ENCODE peak calls at places on chromosomes 3 and 15, in four cellular contexts. Z is CD14-positive monocyte; C is activated CD4-positive, alpha-beta T cell treated with anti-CD3 and anti-CD28 coated beads for 48 hours; J is thoracic aorta. Y is an unnamed sample.

GRCh38 chr3:104612218-104612617 is 754.5 kb upstream of the ALCAM start:
- DNase-seq in C (no peak), J (no peak), Z (no peak), Y (peak; percentile 12)

GRCh38 chr3:36729204-36730056 is 34.9 kb downstream of the DCLK3 start:
- DNase-seq in C (no peak), Z (no peak), J (no peak), Y (peak; percentile 1)

GRCh38 chr3:45776611-45777010 is 19.7 kb downstream of the SLC6A20 start:
- DNase-seq in Z (no peak), J (no peak), C (no peak), Y (peak; percentile 79)

GRCh38 chr3:107407355-107407754 is 30.1 kb downstream of the CCDC54 start:
- DNase-seq in Z (no peak), C (no peak), J (no peak), Y (no peak)

GRCh38 chr3:9396301-9396631 is 1.1 kb upstream of the SETD5 start:
- DNase-seq in J (peak; percentile 72), Z (peak; percentile 78), C (peak; percentile 89), Y (peak; percentile 92)

GRCh38 chr15:60933914-60934885 is 294.9 kb downstream of the RORA start:
- DNase-seq in J (no peak), C (no peak), Z (no peak), Y (peak; percentile 69)

GRCh38 chr3:46854543-46854942 is 8.7 kb downstream of the MYL3 start:
- DNase-seq in C (no peak), Z (peak; percentile 39), J (no peak), Y (no peak)

GRCh38 chr15:55784284-55784683 is 41.3 kb upstream of the PRTG start:
- DNase-seq in C (no peak), J (no peak), Z (no peak), Y (no peak)

GRCh38 chr3:58306662-58307286 is 454 bp downstream of the HTD2 start:
- DNase-seq in C (peak; percentile 58), J (no peak), Z (no peak), Y (peak; percentile 15)

GRCh38 chr15:39624806-39625205 is 43.9 kb downstream of the THBS1 start:
- DNase-seq in J (no peak), C (peak; percentile 61), Z (no peak), Y (no peak)

GRCh38 chr3:9810357-9810726 is 280 bp downstream of the TTLL3 start:
- DNase-seq in J (no peak), Z (no peak), C (no peak), Y (no peak)

GRCh38 chr3:158330820-158331219 is 220.9 kb downstream of the RSRC1 start:
- DNase-seq in J (no peak), C (no peak), Z (no peak), Y (no peak)

GRCh38 chr15:71337197-71337845 is 222.1 kb downstream of the THSD4 start:
- DNase-seq in Z (no peak), J (no peak), C (no peak), Y (no peak)

GRCh38 chr3:50392101-50392715 is 32.9 kb upstream of the TMEM115 start:
- DNase-seq in C (no peak), J (no peak), Z (no peak), Y (no peak)

GRCh38 chr15:87858651-87859050 is 397.9 kb downstream of the NTRK3 start:
- DNase-seq in J (no peak), C (no peak), Z (no peak), Y (no peak)

GRCh38 chr3:116444099-116444700 is 1.1 kb downstream of the LSAMP start:
- DNase-seq in J (no peak), C (no peak), Z (no peak), Y (peak; percentile 22)

GRCh38 chr3:14880486-14881179 is 61.9 kb downstream of the FGD5 start:
- DNase-seq in C (no peak), J (no peak), Z (no peak), Y (no peak)

GRCh38 chr3:69219101-69219708 is 96.8 kb upstream of the LMOD3 start:
- DNase-seq in J (no peak), C (no peak), Z (no peak), Y (no peak)

GRCh38 chr15:34603095-34603494 is 19.6 kb upstream of the GOLGA8B start:
- DNase-seq in Z (no peak), C (no peak), J (no peak), Y (no peak)

GRCh38 chr15:96270581-96271172 is 59.8 kb upstream of the NR2F2 start:
- DNase-seq in J (no peak), C (no peak), Z (no peak), Y (no peak)

GRCh38 chr3:5692446-5692845 is 504.9 kb downstream of the EDEM1 start:
- DNase-seq in C (no peak), J (no peak), Z (no peak), Y (no peak)

GRCh38 chr15:30675126-30675525 is 49.2 kb downstream of the ARHGAP11B start:
- DNase-seq in C (no peak), J (no peak), Z (no peak), Y (no peak)

GRCh38 chr3:134030382-134030753 is 643 bp upstream of the SLCO2A1 start:
- DNase-seq in C (no peak), Z (no peak), J (no peak), Y (peak; percentile 45)

GRCh38 chr3:5022187-5022965 is 43.1 kb downstream of the BHLHE40 start:
- DNase-seq in C (no peak), Z (no peak), J (no peak), Y (no peak)

GRCh38 chr15:27574541-27575054 is 524.5 kb downstream of the OCA2 start:
- DNase-seq in Z (no peak), C (no peak), J (no peak), Y (no peak)

GRCh38 chr3:52345521-52346110 is 29.5 kb downstream of the DNAH1 start:
- DNase-seq in J (no peak), Z (peak; percentile 39), C (no peak), Y (no peak)

GRCh38 chr3:113304856-113305540 is 93.6 kb downstream of the BOC start:
- DNase-seq in C (no peak), Z (no peak), J (no peak), Y (no peak)

GRCh38 chr15:26634319-26634718 is 138.5 kb downstream of the GABRB3 start:
- DNase-seq in C (no peak), J (no peak), Z (no peak), Y (no peak)

GRCh38 chr3:124453221-124453620 is 277.0 kb upstream of the UMPS start:
- DNase-seq in C (no peak), J (no peak), Z (no peak), Y (no peak)

GRCh38 chr3:182258538-182259177 is 534.6 kb upstream of the ATP11B start:
- DNase-seq in Z (no peak), C (no peak), J (no peak), Y (peak; percentile 83)

GRCh38 chr3:191353022-191353777 is 22.9 kb upstream of the UTS2B start:
- DNase-seq in C (no peak), Z (no peak), J (no peak), Y (no peak)

GRCh38 chr3:86147119-86147518 is 843.8 kb downstream of the VGLL3 start:
- DNase-seq in C (no peak), Z (no peak), J (no peak), Y (no peak)

GRCh38 chr3:195260286-195260905 is 10.6 kb downstream of the XXYLT1 start:
- DNase-seq in J (no peak), Z (peak; percentile 82), C (peak; percentile 25), Y (peak; percentile 78)

GRCh38 chr3:96991812-96992211 is 177.4 kb downstream of the EPHA6 start:
- DNase-seq in C (no peak), J (no peak), Z (no peak), Y (no peak)

GRCh38 chr3:129045675-129046036 is 14.9 kb upstream of the GP9 start:
- DNase-seq in Z (no peak), J (no peak), C (peak; percentile 61), Y (no peak)

GRCh38 chr15:51751687-51752683 is 588 bp downstream of the TMOD2 start:
- DNase-seq in Z (no peak), C (peak; percentile 37), J (no peak), Y (peak; percentile 52)

GRCh38 chr15:78565951-78566774 is 843 bp downstream of the CHRNA5 start:
- DNase-seq in J (no peak), Z (no peak), C (no peak), Y (peak; percentile 30)